ENCODE peak calls at places on chromosomes 13 and 19, in nine cellular contexts. P is AG04449, F is mucosa of descending colon, A is AG09319, E is lower leg skin, R is neural crest cell, Z is Caco-2, B is progenitor cell of endocrine pancreas, G is AG04450. C is an unnamed sample.

GRCh38 chr13:93182406-93182805 is 44.2 kb upstream of the GPC6 start:
- DNase-seq in P (no peak), F (no peak), A (no peak), E (no peak), R (no peak), Z (no peak), B (no peak), G (no peak), C (no peak)

GRCh38 chr19:56639217-56639616 is 3.7 kb upstream of the SMIM17 start:
- DNase-seq in P (no peak), F (no peak), A (no peak), E (no peak), R (no peak), Z (no peak), B (no peak), G (no peak), C (no peak)

GRCh38 chr13:20425819-20426219 is 99.8 kb downstream of the CRYL1 start:
- DNase-seq in P (no peak), F (no peak), A (no peak), E (peak), R (no peak), Z (no peak), B (no peak), G (no peak), C (no peak)

GRCh38 chr19:43310221-43310620 is 40.9 kb upstream of the PSG9 start:
- DNase-seq in P (no peak), F (no peak), A (no peak), E (no peak), R (no peak), Z (no peak), B (no peak), G (no peak), C (no peak)

GRCh38 chr13:58437436-58437835 is 805.9 kb downstream of the PCDH17 start:
- DNase-seq in P (no peak), F (no peak), A (no peak), E (no peak), R (no peak), Z (no peak), B (no peak), G (no peak), C (no peak)

GRCh38 chr13:28981530-28981929 is 161.4 kb downstream of the MTUS2 start:
- DNase-seq in P (no peak), F (no peak), A (no peak), E (no peak), R (no peak), Z (no peak), B (no peak), G (no peak), C (no peak)

GRCh38 chr13:112968380-112968909 is 569 bp upstream of the MCF2L start:
- DNase-seq in P (no peak), F (peak), A (no peak), E (no peak), R (no peak), Z (peak), B (peak), G (no peak), C (peak)

GRCh38 chr13:73403362-73404150 is 344.8 kb downstream of the KLF5 start:
- DNase-seq in P (no peak), F (no peak), A (no peak), E (no peak), R (no peak), Z (no peak), B (no peak), G (no peak), C (no peak)

GRCh38 chr19:11766597-11767591 is at the start of gene ZNF441:
- DNase-seq in P (peak), F (peak), A (peak), E (peak), R (peak), Z (peak), B (peak), G (peak), C (peak)

GRCh38 chr13:32256243-32256642 is 58.9 kb downstream of the ZAR1L start:
- DNase-seq in P (no peak), F (no peak), A (no peak), E (no peak), R (no peak), Z (no peak), B (no peak), G (no peak), C (no peak)

GRCh38 chr19:40441719-40442253 is 2.3 kb downstream of the SERTAD3 start:
- DNase-seq in P (no peak), F (no peak), A (no peak), E (no peak), R (no peak), Z (no peak), B (no peak), G (no peak), C (no peak)

GRCh38 chr19:5339950-5340636 is 519 bp downstream of the PTPRS start:
- DNase-seq in P (no peak), F (no peak), A (no peak), E (no peak), R (peak), Z (no peak), B (peak), G (no peak), C (peak)

GRCh38 chr19:31312004-31312403 is 37.2 kb downstream of the TSHZ3 start:
- DNase-seq in P (peak), F (no peak), A (peak), E (no peak), R (no peak), Z (no peak), B (no peak), G (peak), C (no peak)

GRCh38 chr13:24502567-24503375 is 9.8 kb downstream of the PARP4 start:
- DNase-seq in P (no peak), F (peak), A (no peak), E (no peak), R (no peak), Z (no peak), B (no peak), G (no peak), C (peak)

GRCh38 chr19:1251233-1251502 is 2.8 kb downstream of the MIDN start:
- DNase-seq in P (no peak), F (no peak), A (no peak), E (no peak), R (no peak), Z (no peak), B (no peak), G (no peak), C (no peak)

GRCh38 chr13:64362564-64362963 is 2867.6 kb downstream of the PCDH9 start:
- DNase-seq in P (no peak), F (no peak), A (no peak), E (no peak), R (no peak), Z (no peak), B (no peak), G (no peak), C (no peak)

GRCh38 chr19:13012690-13013608 is 17.7 kb downstream of the NFIX start:
- DNase-seq in P (no peak), F (peak), A (no peak), E (peak), R (no peak), Z (no peak), B (no peak), G (no peak), C (no peak)

GRCh38 chr13:50123515-50123861 is 108.2 kb downstream of the KCNRG start:
- DNase-seq in P (no peak), F (no peak), A (no peak), E (no peak), R (no peak), Z (no peak), B (no peak), G (no peak), C (no peak)

GRCh38 chr13:45584816-45585215 is 30.7 kb downstream of the ERICH6B start:
- DNase-seq in P (no peak), F (no peak), A (no peak), E (peak), R (no peak), Z (peak), B (no peak), G (no peak), C (no peak)

GRCh38 chr13:52788011-52788410 is 48.4 kb upstream of the CNMD start:
- DNase-seq in P (no peak), F (no peak), A (no peak), E (no peak), R (no peak), Z (no peak), B (no peak), G (no peak), C (no peak)

GRCh38 chr19:46739290-46739771 is 6.5 kb upstream of the FKRP start:
- DNase-seq in P (no peak), F (no peak), A (no peak), E (no peak), R (no peak), Z (no peak), B (no peak), G (no peak), C (no peak)

GRCh38 chr19:40610396-40611064 is 9.4 kb downstream of the LTBP4 start:
- DNase-seq in P (no peak), F (peak), A (no peak), E (peak), R (no peak), Z (peak), B (no peak), G (no peak), C (no peak)

GRCh38 chr19:42246143-42246868 is 3.9 kb upstream of the GSK3A start:
- DNase-seq in P (no peak), F (peak), A (peak), E (peak), R (no peak), Z (no peak), B (no peak), G (peak), C (peak)

GRCh38 chr13:41565221-41565620 is 107.9 kb downstream of the RGCC start:
- DNase-seq in P (peak), F (no peak), A (no peak), E (no peak), R (no peak), Z (no peak), B (no peak), G (peak), C (no peak)

GRCh38 chr13:41622545-41623429 is 165.4 kb downstream of the RGCC start:
- DNase-seq in P (no peak), F (no peak), A (no peak), E (no peak), R (no peak), Z (no peak), B (no peak), G (no peak), C (no peak)

GRCh38 chr13:40585911-40586471 is 80.5 kb downstream of the FOXO1 start:
- DNase-seq in P (no peak), F (no peak), A (no peak), E (no peak), R (no peak), Z (peak), B (no peak), G (no peak), C (no peak)

GRCh38 chr13:69737129-69737935 is 370.3 kb upstream of the ATXN8OS start:
- DNase-seq in P (no peak), F (no peak), A (no peak), E (no peak), R (no peak), Z (no peak), B (no peak), G (no peak), C (no peak)

GRCh38 chr13:102399791-102400618 is 1.8 kb downstream of the FGF14 start:
- DNase-seq in P (no peak), F (peak), A (no peak), E (peak), R (no peak), Z (no peak), B (no peak), G (no peak), C (peak)

GRCh38 chr13:36000028-36000427 is 131.2 kb downstream of the DCLK1 start:
- DNase-seq in P (no peak), F (no peak), A (no peak), E (no peak), R (no peak), Z (no peak), B (no peak), G (no peak), C (no peak)

GRCh38 chr13:95714142-95714832 is 37.3 kb downstream of the DNAJC3 start:
- DNase-seq in P (peak), F (no peak), A (peak), E (no peak), R (no peak), Z (no peak), B (no peak), G (peak), C (no peak)

GRCh38 chr19:20247016-20247683 is 80.1 kb downstream of the ZNF486 start:
- DNase-seq in P (no peak), F (peak), A (no peak), E (no peak), R (peak), Z (no peak), B (peak), G (no peak), C (no peak)

GRCh38 chr19:13275016-13275722 is 125.0 kb downstream of the IER2 start:
- DNase-seq in P (no peak), F (no peak), A (no peak), E (no peak), R (no peak), Z (no peak), B (no peak), G (no peak), C (no peak)

GRCh38 chr13:33053397-33054066 is 37.3 kb downstream of the KL start:
- DNase-seq in P (no peak), F (no peak), A (no peak), E (no peak), R (no peak), Z (peak), B (no peak), G (no peak), C (no peak)

GRCh38 chr19:5765220-5765619 is 19.3 kb downstream of the PRR22 start:
- DNase-seq in P (no peak), F (no peak), A (no peak), E (no peak), R (no peak), Z (no peak), B (no peak), G (no peak), C (no peak)

GRCh38 chr13:28558567-28558966 is 63.6 kb upstream of the FLT1 start:
- DNase-seq in P (no peak), F (no peak), A (no peak), E (no peak), R (no peak), Z (no peak), B (no peak), G (no peak), C (no peak)

GRCh38 chr13:40452741-40453665 is 213.4 kb downstream of the FOXO1 start:
- DNase-seq in P (no peak), F (no peak), A (no peak), E (no peak), R (no peak), Z (no peak), B (no peak), G (no peak), C (peak)

GRCh38 chr13:109712187-109712601 is 74.2 kb downstream of the IRS2 start:
- DNase-seq in P (no peak), F (no peak), A (no peak), E (no peak), R (no peak), Z (no peak), B (no peak), G (no peak), C (no peak)

DNA sequence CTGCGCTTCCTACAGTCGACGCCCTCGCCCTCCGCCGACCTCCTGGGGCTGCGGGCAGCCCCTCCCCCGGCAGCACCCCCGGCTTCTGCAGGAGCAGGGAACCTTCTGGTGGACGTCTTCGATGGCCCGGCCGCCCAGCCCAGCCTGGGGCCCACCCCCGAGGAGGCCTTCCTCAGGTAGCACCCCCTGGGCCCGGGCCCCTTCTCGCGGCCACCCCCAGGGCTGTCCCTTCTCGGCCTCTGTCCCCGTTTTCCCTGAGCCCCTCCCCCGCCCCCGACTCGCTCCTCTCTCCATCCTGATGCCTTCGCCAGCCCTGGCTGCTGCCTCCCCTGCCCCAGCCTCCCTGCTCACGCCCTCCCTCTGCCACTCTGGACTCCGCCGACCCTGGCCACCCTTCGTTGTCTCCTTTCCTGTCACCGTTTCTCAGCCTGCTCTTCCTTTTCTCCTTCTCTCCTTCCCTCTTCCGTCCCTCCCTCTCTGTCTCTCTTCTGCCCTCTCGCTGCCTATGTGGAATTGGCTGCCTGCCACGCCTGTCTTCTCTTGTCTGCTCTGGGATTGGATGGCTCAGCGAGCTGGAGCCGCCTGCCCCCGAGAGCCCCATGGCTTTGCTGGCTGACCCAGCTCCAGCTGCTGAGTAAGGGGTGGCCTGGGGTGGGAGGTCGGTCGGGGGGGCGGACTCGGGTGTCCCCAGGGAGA is 11.0 kb downstream of the FUZ start:
- DNase-seq in P (no peak), F (peak), A (peak), E (peak), R (peak), Z (peak), B (no peak), G (peak), C (no peak)
- TF ChIP-seq CTCF in P (peak), F (no peak), A (peak), E (no peak), R (no peak), Z (no peak), B (no peak), G (peak), C (no peak)

GRCh38 chr13:30932481-30933333 is at the start of gene TEX26:
- DNase-seq in P (no peak), F (no peak), A (no peak), E (no peak), R (peak), Z (no peak), B (peak), G (no peak), C (no peak)
- TF ChIP-seq CTCF in P (peak), F (no peak), A (no peak), E (no peak), R (no peak), Z (no peak), B (peak), G (peak), C (no peak)

DNA sequence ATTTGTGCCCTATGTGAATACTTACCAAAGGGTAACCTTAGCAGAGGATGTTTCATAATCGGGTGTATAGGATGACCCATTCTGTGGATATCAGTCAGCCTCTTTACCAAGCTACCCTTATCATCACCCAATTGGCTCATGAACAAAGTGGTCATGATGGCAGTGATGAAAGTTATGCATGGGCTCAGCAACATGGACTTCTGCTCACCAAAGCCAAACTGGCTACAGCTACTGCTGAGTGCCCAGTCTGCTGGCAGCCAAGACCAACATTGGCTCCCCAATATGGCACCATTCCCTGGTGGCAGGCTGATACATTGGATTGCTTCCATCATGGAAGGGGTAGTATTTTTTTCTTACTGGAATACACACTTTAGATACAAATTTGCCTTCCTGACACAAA is 5.7 kb upstream of the ZNF461 start:
- DNase-seq in P (no peak), F (no peak), A (no peak), E (no peak), R (no peak), Z (no peak), B (no peak), G (no peak), C (no peak)
- TF ChIP-seq CTCF in P (no peak), F (no peak), A (no peak), E (no peak), R (no peak), Z (no peak), B (no peak), G (no peak), C (no peak)

DNA sequence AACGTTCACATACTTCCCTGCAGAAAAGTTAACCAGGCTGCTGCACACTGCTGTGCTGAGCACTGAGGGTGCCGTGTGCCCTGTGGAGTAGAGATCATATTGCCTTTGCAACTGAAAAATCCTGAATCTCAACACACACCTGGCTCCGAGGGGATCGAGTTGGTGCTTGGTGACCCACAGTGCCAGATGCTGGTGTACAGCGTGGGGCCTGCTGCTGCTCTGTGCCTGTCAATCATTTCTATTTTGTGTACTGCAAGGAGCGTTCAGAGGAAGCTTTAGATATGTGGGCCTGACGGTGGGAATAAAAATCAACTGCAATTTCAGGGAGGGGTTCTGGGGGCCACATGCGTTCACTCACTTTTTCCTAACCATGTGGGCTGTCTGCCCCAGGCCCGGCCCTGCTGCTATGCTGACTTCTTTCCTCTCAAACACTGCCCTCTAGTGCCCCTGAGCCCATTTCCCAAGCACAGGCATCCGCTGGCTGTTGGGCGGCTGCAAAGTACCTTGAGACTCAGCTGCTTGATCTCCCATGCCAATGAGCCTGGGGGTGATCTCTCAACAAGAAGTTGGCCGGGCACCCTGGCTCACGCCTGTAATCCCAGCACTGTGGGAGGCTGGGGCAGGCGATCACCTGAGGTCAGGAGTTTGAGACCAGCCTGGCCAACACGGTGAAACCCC is 9.7 kb upstream of the LENG8 start:
- DNase-seq in P (no peak), F (no peak), A (no peak), E (no peak), R (peak), Z (peak), B (no peak), G (no peak), C (peak)
- TF ChIP-seq CTCF in P (peak), F (no peak), A (peak), E (no peak), R (peak), Z (peak), B (peak), G (peak), C (no peak)

GRCh38 chr13:43129511-43130130 is 106.2 kb downstream of the DNAJC15 start:
- DNase-seq in P (no peak), F (no peak), A (no peak), E (no peak), R (no peak), Z (no peak), B (no peak), G (no peak), C (no peak)

GRCh38 chr13:43132911-43133310 is 109.5 kb downstream of the DNAJC15 start:
- DNase-seq in P (no peak), F (no peak), A (no peak), E (no peak), R (no peak), Z (no peak), B (no peak), G (no peak), C (no peak)

GRCh38 chr13:43133792-43134191 is 110.4 kb downstream of the DNAJC15 start:
- DNase-seq in P (no peak), F (no peak), A (no peak), E (no peak), R (no peak), Z (no peak), B (no peak), G (no peak), C (no peak)

GRCh38 chr13:43134896-43135295 is 111.5 kb downstream of the DNAJC15 start:
- DNase-seq in P (no peak), F (no peak), A (no peak), E (no peak), R (no peak), Z (no peak), B (no peak), G (no peak), C (no peak)

GRCh38 chr13:43132228-43132627 is 108.8 kb downstream of the DNAJC15 start:
- DNase-seq in P (no peak), F (no peak), A (no peak), E (no peak), R (no peak), Z (peak), B (no peak), G (no peak), C (peak)
- TF ChIP-seq CTCF in P (peak), F (no peak), A (no peak), E (no peak), R (peak), Z (peak), B (peak), G (peak), C (peak)

GRCh38 chr19:16627928-16628182 is 149 bp downstream of the MED26 start:
- DNase-seq in P (no peak), F (no peak), A (no peak), E (no peak), R (no peak), Z (no peak), B (no peak), G (no peak), C (no peak)
- TF ChIP-seq CTCF in P (no peak), F (no peak), A (no peak), E (no peak), R (no peak), Z (no peak), B (no peak), G (no peak), C (no peak)